ENCODE peak calls at places on chromosomes 6 and 20, in five cellular contexts. N is left ventricle myocardium inferior, Q is astrocyte of the spinal cord, D is IMR-90, V is foreskin fibroblast. H is an unnamed sample.

GRCh38 chr6:121733216-121733615 is 297.8 kb downstream of the GJA1 start:
- DNase-seq in N (no peak), Q (peak; percentile 62), D (peak; percentile 38), V (peak; percentile 8), H (peak; percentile 28)

GRCh38 chr20:577167-577791 is 32.8 kb downstream of the TCF15 start:
- DNase-seq in N (no peak), Q (no peak), D (peak; percentile 18), V (peak; percentile 3), H (no peak)

GRCh38 chr20:49929142-49929494 is 7.1 kb upstream of the RNF114 start:
- DNase-seq in N (no peak), Q (no peak), D (no peak), V (no peak), H (no peak)

GRCh38 chr20:61692476-61692875 is 373.2 kb downstream of the TAF4 start:
- DNase-seq in N (no peak), Q (no peak), D (no peak), V (peak; percentile 36), H (no peak)

GRCh38 chr6:49978332-49979226 is 9.2 kb upstream of the DEFB113 start:
- DNase-seq in N (no peak), Q (no peak), D (no peak), V (no peak), H (no peak)

GRCh38 chr6:39195792-39196385 is 33.4 kb downstream of the KCNK5 start:
- DNase-seq in N (no peak), Q (no peak), D (no peak), V (no peak), H (no peak)

GRCh38 chr6:46994933-46995332 is 47.2 kb downstream of the ADGRF1 start:
- DNase-seq in N (no peak), Q (no peak), D (no peak), V (no peak), H (no peak)

GRCh38 chr6:98458713-98459112 is 375.7 kb upstream of the POU3F2 start:
- DNase-seq in N (no peak), Q (no peak), D (no peak), V (no peak), H (no peak)

GRCh38 chr20:44153636-44154043 is 33.3 kb downstream of the JPH2 start:
- DNase-seq in N (no peak), Q (peak; percentile 18), D (peak; percentile 13), V (no peak), H (no peak)

GRCh38 chr6:163964778-163965177 is 550.3 kb downstream of the QKI start:
- DNase-seq in N (no peak), Q (no peak), D (no peak), V (no peak), H (no peak)

GRCh38 chr6:26520088-26520839 is 17.9 kb upstream of the HMGN4 start:
- DNase-seq in N (no peak), Q (peak; percentile 74), D (no peak), V (no peak), H (no peak)

GRCh38 chr20:18577942-18578341 is 9.9 kb upstream of the DTD1 start:
- DNase-seq in N (no peak), Q (no peak), D (no peak), V (no peak), H (no peak)

GRCh38 chr6:110566346-110567125 is 90.1 kb upstream of the SLC22A16 start:
- DNase-seq in N (peak; percentile 35), Q (no peak), D (peak; percentile 19), V (no peak), H (no peak)

GRCh38 chr20:36835453-36836198 is 40.3 kb upstream of the TLDC2 start:
- DNase-seq in N (peak; percentile 94), Q (peak; percentile 95), D (peak; percentile 96), V (peak; percentile 95), H (peak; percentile 96)

GRCh38 chr6:3956054-3956453 is 106.9 kb downstream of the FAM50B start:
- DNase-seq in N (no peak), Q (no peak), D (no peak), V (no peak), H (no peak)

GRCh38 chr6:76441850-76442249 is 369.4 kb upstream of the IMPG1 start:
- DNase-seq in N (no peak), Q (no peak), D (no peak), V (no peak), H (no peak)

GRCh38 chr6:131948692-131949614 is 2.2 kb downstream of the CCN2 start:
- DNase-seq in N (no peak), Q (peak; percentile 84), D (peak; percentile 92), V (peak; percentile 62), H (peak; percentile 94)

GRCh38 chr6:31908791-31909190 is 6.9 kb upstream of the ZBTB12 start:
- DNase-seq in N (no peak), Q (peak; percentile 54), D (peak; percentile 90), V (no peak), H (peak; percentile 79)

GRCh38 chr6:156028310-156029131 is 572.9 kb upstream of the NOX3 start:
- DNase-seq in N (no peak), Q (no peak), D (no peak), V (no peak), H (no peak)

GRCh38 chr6:159434410-159434809 is 258.6 kb downstream of the SOD2 start:
- DNase-seq in N (no peak), Q (no peak), D (no peak), V (no peak), H (no peak)

GRCh38 chr6:26097268-26097875 is 10.1 kb downstream of the HFE start:
- DNase-seq in N (no peak), Q (peak; percentile 66), D (peak; percentile 69), V (no peak), H (peak; percentile 84)

GRCh38 chr20:50298554-50299324 is 108.1 kb downstream of the CEBPB start:
- DNase-seq in N (no peak), Q (no peak), D (no peak), V (no peak), H (no peak)

GRCh38 chr6:75128881-75129570 is 76.8 kb downstream of the COL12A1 start:
- DNase-seq in N (no peak), Q (no peak), D (no peak), V (peak; percentile 38), H (peak; percentile 22)

GRCh38 chr6:105363100-105363754 is 39.7 kb downstream of the PREP start:
- DNase-seq in N (no peak), Q (peak; percentile 52), D (peak; percentile 47), V (peak; percentile 27), H (peak; percentile 64)

GRCh38 chr6:110852769-110853168 is 21.8 kb upstream of the AMD1 start:
- DNase-seq in N (no peak), Q (no peak), D (no peak), V (no peak), H (no peak)

GRCh38 chr6:27811383-27811782 is 100.8 kb downstream of the OR2B2 start:
- DNase-seq in N (no peak), Q (peak; percentile 4), D (no peak), V (no peak), H (no peak)

GRCh38 chr20:34815636-34816035 is 9.8 kb downstream of the NCOA6 start:
- DNase-seq in N (no peak), Q (peak; percentile 7), D (peak; percentile 33), V (no peak), H (no peak)

GRCh38 chr20:63313349-63314014 is 20.5 kb downstream of the COL20A1 start:
- DNase-seq in N (no peak), Q (no peak), D (no peak), V (no peak), H (no peak)

GRCh38 chr20:63312268-63312667 is 19.3 kb downstream of the COL20A1 start:
- DNase-seq in N (peak; percentile 8), Q (no peak), D (no peak), V (no peak), H (no peak)

GRCh38 chr20:63314015-63314471 is 21.1 kb downstream of the COL20A1 start:
- DNase-seq in N (no peak), Q (no peak), D (no peak), V (no peak), H (no peak)

GRCh38 chr20:63311833-63312243 is 18.9 kb downstream of the COL20A1 start:
- DNase-seq in N (peak; percentile 10), Q (no peak), D (no peak), V (no peak), H (no peak)

DNA sequence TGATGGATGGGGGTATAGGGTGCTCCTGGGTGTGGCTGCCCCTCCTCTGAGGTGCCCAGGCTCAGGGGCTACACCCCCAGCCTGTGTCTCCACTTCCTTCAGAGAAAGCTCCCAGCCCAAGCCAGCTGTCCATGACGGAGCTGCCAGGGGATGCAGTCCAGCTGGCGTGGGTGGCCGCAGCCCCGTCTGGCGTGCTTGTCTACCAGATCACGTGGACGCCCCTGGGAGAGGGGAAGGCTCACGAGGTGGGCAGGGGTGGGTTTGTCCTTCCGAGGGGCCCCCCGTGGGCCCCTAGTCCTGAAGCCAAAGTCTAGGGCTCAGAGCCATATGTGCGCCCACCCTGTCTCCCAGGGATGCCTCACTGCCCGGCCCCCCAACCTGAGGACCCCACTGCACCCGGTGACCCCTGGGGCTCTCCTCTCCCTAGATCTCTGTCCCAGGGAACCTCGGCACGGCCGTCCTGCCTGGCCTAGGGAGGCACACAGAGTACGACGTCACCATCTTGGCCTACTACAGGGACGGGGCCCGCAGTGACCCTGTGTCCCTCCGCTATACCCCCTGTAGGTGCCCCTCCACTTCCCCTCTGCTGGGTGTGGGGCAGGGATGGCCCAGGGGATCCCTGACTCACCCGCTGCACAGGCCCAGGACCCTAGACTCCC is 19.8 kb downstream of the COL20A1 start:
- DNase-seq in N (peak; percentile 65), Q (no peak), D (peak; percentile 49), V (no peak), H (no peak)
- TF ChIP-seq CTCF in N (no peak), Q (no peak), D (no peak), V (no peak), H (no peak)

GRCh38 chr6:138492113-138492512 is 7.2 kb downstream of the NHSL1 start:
- DNase-seq in N (no peak), Q (no peak), D (no peak), V (no peak), H (no peak)

GRCh38 chr6:138492871-138493270 is 6.4 kb downstream of the NHSL1 start:
- DNase-seq in N (no peak), Q (no peak), D (no peak), V (no peak), H (no peak)

GRCh38 chr6:138491020-138491419 is 8.3 kb downstream of the NHSL1 start:
- DNase-seq in N (no peak), Q (no peak), D (peak; percentile 51), V (no peak), H (peak; percentile 49)

GRCh38 chr6:138494312-138494711 is 5.0 kb downstream of the NHSL1 start:
- DNase-seq in N (no peak), Q (no peak), D (no peak), V (no peak), H (no peak)

GRCh38 chr6:138493413-138493812 is 5.9 kb downstream of the NHSL1 start:
- DNase-seq in N (no peak), Q (peak; percentile 90), D (peak; percentile 46), V (no peak), H (peak; percentile 85)
- H3K4me3 ChIP-seq in N (peak overlapping the region; percentile 6), Q (no peak overlapping the region), D (no peak overlapping the region), V (no peak overlapping the region), H (no peak overlapping the region)

DNA sequence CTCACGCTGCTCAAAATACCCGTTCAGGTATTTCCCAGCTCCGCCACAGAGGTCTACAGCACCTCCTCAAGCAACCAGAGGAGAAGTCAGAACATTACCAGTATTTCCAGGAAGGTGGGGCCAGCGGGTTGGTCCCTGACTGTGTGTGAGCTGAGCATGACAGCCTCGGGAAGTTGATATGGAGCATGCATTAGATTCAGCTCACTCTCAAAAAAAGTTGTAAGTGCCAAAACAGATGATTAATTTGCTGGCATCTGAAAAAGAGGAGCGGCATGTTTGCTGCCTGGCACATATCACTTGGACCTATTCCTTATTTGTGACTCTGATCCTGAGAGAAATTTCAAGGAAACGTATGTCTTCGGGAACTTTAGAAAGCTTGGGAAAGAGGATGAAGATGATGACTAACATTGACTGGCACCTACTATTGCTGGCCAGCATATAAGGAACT is 32.3 kb downstream of the ELOVL2 start:
- DNase-seq in N (no peak), Q (no peak), D (no peak), V (no peak), H (no peak)
- TF ChIP-seq CTCF in N (no peak), Q (no peak), D (no peak), V (no peak), H (no peak)

GRCh38 chr6:100462990-100463684 is 1.6 kb downstream of the SIM1 start:
- DNase-seq in N (no peak), Q (no peak), D (no peak), V (no peak), H (no peak)
- H3K4me3 ChIP-seq in N (no peak overlapping the region), Q (no peak overlapping the region), D (no peak overlapping the region), V (peak overlapping the region; percentile 71), H (no peak overlapping the region)